ENCODE peak calls at places on chromosome 1, in ten cellular contexts. S, B, W, F, G, X, M, A, T and Q are unnamed samples.

GRCh38 chr1:226627050-226627755 is 78.6 kb downstream of the STUM start:
- DNase-seq in W (no peak), G (no peak), F (no peak), S (no peak), X (no peak), M (no peak), B (no peak), T (no peak), A (no peak), Q (peak)

GRCh38 chr1:116573388-116574100 is 2.7 kb upstream of the CD58 start:
- DNase-seq in S (no peak), B (no peak), W (peak), X (no peak), T (no peak), M (no peak), A (no peak), G (no peak), F (no peak), Q (no peak)

GRCh38 chr1:53324728-53325297 is 3.1 kb downstream of the LRP8 start:
- DNase-seq in G (no peak), X (no peak), A (no peak), T (no peak), B (no peak), F (no peak), M (no peak), W (no peak), S (no peak), Q (no peak)

GRCh38 chr1:22860883-22861385 is 111.7 kb downstream of the LACTBL1 start:
- DNase-seq in M (no peak), T (no peak), F (no peak), G (no peak), X (no peak), W (no peak), B (no peak), A (no peak), S (no peak), Q (no peak)

GRCh38 chr1:224761245-224761644 is 145.1 kb downstream of the CNIH3 start:
- DNase-seq in M (no peak), T (no peak), S (no peak), F (no peak), A (no peak), B (no peak), X (peak), G (no peak), W (no peak), Q (no peak)

GRCh38 chr1:160001440-160001839 is 30.4 kb downstream of the PIGM start:
- DNase-seq in S (no peak), A (no peak), G (no peak), M (no peak), W (no peak), F (no peak), X (no peak), T (no peak), B (no peak), Q (no peak)

GRCh38 chr1:159804924-159805323 is 2.8 kb downstream of the FCRL6 start:
- DNase-seq in A (no peak), X (no peak), T (no peak), G (no peak), F (no peak), B (no peak), W (peak), S (no peak), M (peak), Q (no peak)

GRCh38 chr1:207810173-207810572 is 58.3 kb downstream of the CD46 start:
- DNase-seq in A (no peak), X (no peak), M (peak), B (peak), F (no peak), G (no peak), T (peak), W (peak), S (no peak), Q (no peak)

GRCh38 chr1:205811660-205812059 is 1.3 kb downstream of the SLC41A1 start:
- DNase-seq in M (no peak), G (no peak), X (no peak), F (no peak), A (peak), W (peak), S (no peak), T (peak), B (no peak), Q (no peak)

GRCh38 chr1:151990856-151991198 is 2.8 kb downstream of the S100A10 start:
- DNase-seq in M (peak), W (peak), A (no peak), B (no peak), S (peak), X (no peak), F (peak), T (no peak), G (no peak), Q (no peak)